ENCODE peak calls at places on chromosomes 1 and 21, in nine cellular contexts. E, Q, P, J, L, T, K, W and U are unnamed samples.

GRCh38 chr1:195745170-195746009 is 862.9 kb downstream of the KCNT2 start:
- DNase-seq in E (no peak), Q (no peak), P (no peak), J (no peak), L (no peak), T (no peak), K (no peak), W (no peak), U (peak; percentile 34)

GRCh38 chr1:156923565-156924477 is 3.4 kb downstream of the LRRC71 start:
- DNase-seq in E (no peak), Q (no peak), P (no peak), J (peak; percentile 72), L (no peak), T (peak; percentile 58), K (no peak), W (no peak), U (no peak)

GRCh38 chr1:116147972-116148371 is 36.8 kb downstream of the MAB21L3 start:
- DNase-seq in E (no peak), Q (no peak), P (no peak), J (no peak), L (no peak), T (no peak), K (no peak), W (no peak), U (no peak)

GRCh38 chr1:18794561-18794960 is 64.9 kb downstream of the TAS1R2 start:
- DNase-seq in E (no peak), Q (no peak), P (no peak), J (peak; percentile 92), L (no peak), T (no peak), K (no peak), W (no peak), U (peak; percentile 7)

GRCh38 chr1:8873506-8874229 is 4.8 kb downstream of the ENO1 start:
- DNase-seq in E (peak; percentile 96), Q (peak; percentile 98), P (peak; percentile 97), J (peak; percentile 95), L (peak; percentile 98), T (no peak), K (no peak), W (peak; percentile 60), U (peak; percentile 99)

GRCh38 chr1:9606458-9606857 is 17.7 kb downstream of the TMEM201 start:
- DNase-seq in E (no peak), Q (no peak), P (no peak), J (no peak), L (no peak), T (no peak), K (no peak), W (no peak), U (no peak)

GRCh38 chr1:5990913-5991783 is 1.1 kb downstream of the NPHP4 start:
- DNase-seq in E (no peak), Q (peak; percentile 35), P (peak; percentile 15), J (peak; percentile 83), L (peak; percentile 27), T (peak; percentile 81), K (peak; percentile 53), W (peak; percentile 31), U (peak; percentile 8)

GRCh38 chr1:9004731-9005708 is 21.2 kb downstream of the SLC2A7 start:
- DNase-seq in E (peak; percentile 38), Q (peak; percentile 89), P (peak; percentile 88), J (peak; percentile 97), L (peak; percentile 82), T (peak; percentile 89), K (peak; percentile 91), W (peak; percentile 82), U (peak; percentile 78)

GRCh38 chr1:160708821-160709220 is 2.8 kb downstream of the CD48 start:
- DNase-seq in E (no peak), Q (no peak), P (no peak), J (no peak), L (no peak), T (no peak), K (no peak), W (no peak), U (no peak)

GRCh38 chr21:34195365-34195764 is 122.0 kb downstream of the MRPS6 start:
- DNase-seq in E (no peak), Q (no peak), P (no peak), J (peak; percentile 70), L (no peak), T (no peak), K (no peak), W (no peak), U (no peak)

GRCh38 chr1:91764471-91765115 is 121.4 kb downstream of the TGFBR3 start:
- DNase-seq in E (no peak), Q (no peak), P (no peak), J (peak; percentile 87), L (no peak), T (peak; percentile 40), K (no peak), W (no peak), U (no peak)

GRCh38 chr1:228374711-228375577 is 31.7 kb downstream of the TRIM11 start:
- DNase-seq in E (no peak), Q (peak; percentile 96), P (peak; percentile 94), J (no peak), L (peak; percentile 56), T (no peak), K (no peak), W (no peak), U (peak; percentile 99)

GRCh38 chr1:80444171-80444570 is 1356.6 kb upstream of the ADGRL2 start:
- DNase-seq in E (no peak), Q (no peak), P (no peak), J (no peak), L (no peak), T (no peak), K (no peak), W (no peak), U (no peak)

GRCh38 chr1:17539526-17540254 is at the start of gene ARHGEF10L:
- DNase-seq in E (no peak), Q (peak; percentile 23), P (peak; percentile 25), J (no peak), L (no peak), T (peak; percentile 66), K (no peak), W (no peak), U (no peak)

GRCh38 chr1:10623391-10624145 is 148.8 kb downstream of the PEX14 start:
- DNase-seq in E (no peak), Q (no peak), P (no peak), J (no peak), L (no peak), T (no peak), K (no peak), W (no peak), U (no peak)

GRCh38 chr1:109474697-109475096 is 8.4 kb downstream of the SYPL2 start:
- DNase-seq in E (no peak), Q (no peak), P (no peak), J (no peak), L (no peak), T (no peak), K (no peak), W (no peak), U (no peak)

GRCh38 chr1:96360036-96360795 is 361.4 kb upstream of the PTBP2 start:
- DNase-seq in E (no peak), Q (peak; percentile 50), P (peak; percentile 56), J (no peak), L (no peak), T (no peak), K (no peak), W (no peak), U (peak; percentile 34)

GRCh38 chr1:25616932-25617625 is 488 bp downstream of the MAN1C1 start:
- DNase-seq in E (no peak), Q (no peak), P (no peak), J (no peak), L (no peak), T (peak; percentile 39), K (no peak), W (no peak), U (no peak)

GRCh38 chr1:214720561-214720960 is 117.6 kb downstream of the CENPF start:
- DNase-seq in E (no peak), Q (peak; percentile 26), P (no peak), J (no peak), L (no peak), T (no peak), K (no peak), W (no peak), U (no peak)

GRCh38 chr1:214717323-214717722 is 114.3 kb downstream of the CENPF start:
- DNase-seq in E (peak; percentile 37), Q (no peak), P (no peak), J (no peak), L (no peak), T (no peak), K (no peak), W (no peak), U (no peak)

GRCh38 chr1:214718724-214719123 is 115.7 kb downstream of the CENPF start:
- DNase-seq in E (no peak), Q (peak; percentile 50), P (no peak), J (no peak), L (peak; percentile 24), T (no peak), K (no peak), W (no peak), U (peak; percentile 68)

GRCh38 chr1:214715126-214715525 is 112.1 kb downstream of the CENPF start:
- DNase-seq in E (no peak), Q (no peak), P (no peak), J (no peak), L (no peak), T (no peak), K (no peak), W (no peak), U (no peak)

GRCh38 chr1:214719207-214719606 is 116.2 kb downstream of the CENPF start:
- DNase-seq in E (no peak), Q (no peak), P (no peak), J (no peak), L (no peak), T (no peak), K (no peak), W (no peak), U (no peak)
- TF ChIP-seq CTCF in E (no peak), Q (peak; percentile 18), P (peak; percentile 14), J (peak; percentile 70), L (peak; percentile 57), T (no peak), K (no peak), W (no peak), U (no peak)

GRCh38 chr1:203055166-203055799 is 29.0 kb downstream of the PPFIA4 start:
- DNase-seq in E (no peak), Q (no peak), P (no peak), J (peak; percentile 86), L (no peak), T (no peak), K (no peak), W (no peak), U (no peak)
- TF ChIP-seq CTCF in E (no peak), Q (no peak), P (no peak), J (peak; percentile 73), L (peak; percentile 17), T (no peak), K (no peak), W (no peak), U (no peak)

GRCh38 chr1:28640766-28641165 is 2.1 kb downstream of the TAF12 start:
- DNase-seq in E (no peak), Q (peak; percentile 24), P (no peak), J (peak; percentile 59), L (peak; percentile 22), T (no peak), K (no peak), W (no peak), U (peak; percentile 51)
- TF ChIP-seq CTCF in E (peak; percentile 49), Q (peak; percentile 37), P (no peak), J (peak; percentile 65), L (peak; percentile 60), T (no peak), K (peak; percentile 21), W (peak; percentile 58), U (peak; percentile 40)

DNA sequence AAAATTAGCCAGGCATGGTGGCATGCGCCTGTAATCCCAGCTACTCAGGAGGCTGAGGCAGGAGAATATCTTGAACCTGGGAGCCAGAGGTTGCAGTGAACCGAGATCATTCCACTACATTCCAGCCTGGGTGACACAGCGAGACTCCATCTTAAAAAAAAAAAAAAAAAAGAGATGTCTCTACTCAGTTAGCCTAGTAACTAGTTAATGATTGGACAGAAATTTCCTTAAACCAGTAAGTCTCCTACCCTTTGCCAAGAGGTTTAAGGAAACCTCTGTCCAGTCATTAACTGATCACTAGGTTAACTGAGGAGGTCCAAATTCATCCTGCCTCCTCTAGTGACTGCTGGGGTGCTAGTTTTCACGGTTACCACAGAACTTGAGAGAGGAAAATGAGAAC is 143.9 kb upstream of the UBE2U start:
- DNase-seq in E (no peak), Q (no peak), P (no peak), J (no peak), L (no peak), T (no peak), K (no peak), W (no peak), U (no peak)
- TF ChIP-seq CTCF in E (no peak), Q (no peak), P (no peak), J (no peak), L (no peak), T (no peak), K (no peak), W (no peak), U (no peak)